ENCODE peak calls at places on chromosome 18, in six cellular contexts. R, L, A, G, T and C are unnamed samples.

GRCh38 chr18:9825571-9826073 is 60.2 kb upstream of the TXNDC2 start:
- DNase-seq in L (peak; percentile 98), T (peak; percentile 90), A (no peak), G (no peak), R (no peak), C (no peak)

GRCh38 chr18:62131305-62131909 is 55.4 kb downstream of the PIGN start:
- DNase-seq in R (no peak), A (no peak), G (peak; percentile 41), L (peak; percentile 72), T (peak; percentile 47), C (no peak)

GRCh38 chr18:44238449-44238848 is 442.2 kb upstream of the SETBP1 start:
- DNase-seq in G (no peak), R (no peak), A (no peak), T (no peak), L (no peak), C (no peak)

GRCh38 chr18:63253428-63254372 is 65.9 kb downstream of the BCL2 start:
- DNase-seq in G (no peak), A (no peak), L (peak; percentile 49), R (no peak), T (peak; percentile 23), C (no peak)

GRCh38 chr18:31399336-31400032 is 22.9 kb downstream of the DSG4 start:
- DNase-seq in T (no peak), A (no peak), R (no peak), L (no peak), G (no peak), C (no peak)

GRCh38 chr18:47244041-47244440 is 7.4 kb downstream of the SKOR2 start:
- DNase-seq in L (no peak), A (no peak), R (no peak), T (no peak), G (no peak), C (no peak)

GRCh38 chr18:41058351-41059125 is 896.5 kb upstream of the PIK3C3 start:
- DNase-seq in G (no peak), R (no peak), A (no peak), L (peak; percentile 12), T (no peak), C (no peak)

GRCh38 chr18:30149585-30149984 is 893.0 kb downstream of the DSC3 start:
- DNase-seq in R (no peak), L (no peak), T (no peak), A (no peak), G (no peak), C (no peak)

GRCh38 chr18:54392621-54393023 is 34.9 kb downstream of the C18orf54 start:
- DNase-seq in T (peak; percentile 57), R (no peak), G (peak; percentile 23), A (no peak), L (peak; percentile 71), C (no peak)

GRCh38 chr18:62758591-62758990 is 43.2 kb downstream of the PHLPP1 start:
- DNase-seq in T (no peak), G (no peak), R (no peak), L (no peak), A (no peak), C (no peak)

GRCh38 chr18:10416020-10416419 is 38.4 kb upstream of the APCDD1 start:
- DNase-seq in G (no peak), L (no peak), A (no peak), R (no peak), T (no peak), C (no peak)